ENCODE peak calls at places on chromosomes 16 and 17, in six cellular contexts. J, M, X, N, E and U are unnamed samples.

GRCh38 chr16:11501583-11502138 is 85.1 kb downstream of the LITAF start:
- DNase-seq in J (no peak), M (no peak), X (no peak), N (no peak), E (no peak), U (no peak)

GRCh38 chr17:2926019-2926650 is 129.9 kb downstream of the RAP1GAP2 start:
- DNase-seq in J (peak), M (no peak), X (no peak), N (no peak), E (peak), U (peak)

GRCh38 chr16:77376358-77376757 is 58.5 kb downstream of the ADAMTS18 start:
- DNase-seq in J (no peak), M (no peak), X (no peak), N (no peak), E (no peak), U (no peak)

GRCh38 chr16:58456193-58456592 is 43.8 kb upstream of the NDRG4 start:
- DNase-seq in J (no peak), M (no peak), X (no peak), N (no peak), E (no peak), U (no peak)

GRCh38 chr17:8799001-8799850 is at the start of gene MFSD6L:
- DNase-seq in J (no peak), M (peak), X (no peak), N (no peak), E (no peak), U (no peak)

GRCh38 chr17:539766-540165 is 174.9 kb downstream of the VPS53 start:
- DNase-seq in J (no peak), M (no peak), X (no peak), N (no peak), E (no peak), U (peak)

GRCh38 chr16:89545831-89546574 is 14.5 kb upstream of the RPL13 start:
- DNase-seq in J (no peak), M (no peak), X (no peak), N (no peak), E (no peak), U (no peak)

GRCh38 chr16:74611721-74612120 is 4.8 kb upstream of the GLG1 start:
- DNase-seq in J (no peak), M (no peak), X (no peak), N (no peak), E (peak), U (no peak)

GRCh38 chr17:61361084-61361483 is 38.6 kb upstream of the TBX2 start:
- DNase-seq in J (peak), M (no peak), X (no peak), N (no peak), E (peak), U (peak)

GRCh38 chr17:4594406-4595349 is 10.3 kb downstream of the SMTNL2 start:
- DNase-seq in J (no peak), M (peak), X (peak), N (peak), E (no peak), U (peak)

GRCh38 chr17:61806941-61807340 is 56.4 kb downstream of the BRIP1 start:
- DNase-seq in J (no peak), M (no peak), X (no peak), N (no peak), E (no peak), U (no peak)

GRCh38 chr16:24810951-24811843 is 34.6 kb upstream of the SLC5A11 start:
- DNase-seq in J (no peak), M (no peak), X (no peak), N (no peak), E (no peak), U (no peak)

GRCh38 chr16:20944861-20945390 is 44.4 kb downstream of the LYRM1 start:
- DNase-seq in J (no peak), M (no peak), X (peak), N (peak), E (peak), U (peak)

GRCh38 chr17:45428050-45428953 is 4.4 kb downstream of the ARHGAP27 start:
- DNase-seq in J (no peak), M (peak), X (peak), N (peak), E (peak), U (peak)